ENCODE peak calls at places on chromosomes 16 and 17, in four cellular contexts. One of them, this sample, is unnamed. For H3K4me1, the result is how much of the 10 kb centered on the place peaks cover.

GRCh38 chr17:75812096-75813001 is 27.7 kb downstream of the UNK start:
- DNase-seq in A549: no peak
- DNase-seq in HepG2: no peak
- DNase-seq in tibial nerve: no peak
- DNase-seq in this sample: no peak

GRCh38 chr16:85348921-85349334 is 236.7 kb upstream of the CIBAR2 start:
- DNase-seq in A549: no peak
- DNase-seq in HepG2: no peak
- DNase-seq in tibial nerve: no peak
- DNase-seq in this sample: no peak

GRCh38 chr17:43611230-43611969 is 50.3 kb downstream of the MEOX1 start:
- DNase-seq in A549: no peak
- DNase-seq in HepG2: no peak
- DNase-seq in tibial nerve: no peak
- DNase-seq in this sample: no peak

GRCh38 chr17:59753522-59754467 is 46.3 kb downstream of the VMP1 start:
- DNase-seq in A549: peak
- DNase-seq in HepG2: peak
- DNase-seq in tibial nerve: peak
- DNase-seq in this sample: no peak

GRCh38 chr17:360141-360705 is 7.6 kb upstream of the RPH3AL start:
- DNase-seq in A549: no peak
- DNase-seq in HepG2: no peak
- DNase-seq in tibial nerve: no peak
- DNase-seq in this sample: no peak

GRCh38 chr17:48505788-48506187 is 25.0 kb downstream of the HOXB1 start:
- DNase-seq in A549: peak
- DNase-seq in HepG2: peak
- DNase-seq in tibial nerve: no peak
- DNase-seq in this sample: no peak

GRCh38 chr16:27405546-27406451 is 3.8 kb downstream of the IL21R start:
- DNase-seq in A549: no peak
- DNase-seq in HepG2: no peak
- DNase-seq in tibial nerve: no peak
- DNase-seq in this sample: no peak

GRCh38 chr17:80894726-80895125 is 96.9 kb upstream of the CHMP6 start:
- DNase-seq in A549: no peak
- DNase-seq in HepG2: no peak
- DNase-seq in tibial nerve: no peak
- DNase-seq in this sample: no peak

GRCh38 chr17:49079840-49080663 is 52.5 kb upstream of the B4GALNT2 start:
- DNase-seq in A549: no peak
- DNase-seq in HepG2: peak
- DNase-seq in tibial nerve: no peak
- DNase-seq in this sample: no peak

GRCh38 chr17:10210151-10210574 is 11.8 kb upstream of the GAS7 start:
- DNase-seq in A549: no peak
- DNase-seq in HepG2: no peak
- DNase-seq in tibial nerve: no peak
- DNase-seq in this sample: no peak

GRCh38 chr16:19522369-19523159 is 666 bp upstream of the GDE1 start:
- DNase-seq in A549: no peak
- DNase-seq in HepG2: no peak
- DNase-seq in tibial nerve: no peak
- DNase-seq in this sample: no peak

GRCh38 chr16:19523559-19524355 is at the start of gene CCP110:
- DNase-seq in A549: peak
- DNase-seq in HepG2: peak
- DNase-seq in tibial nerve: peak
- DNase-seq in this sample: peak

GRCh38 chr16:19521471-19522368 is at the start of gene GDE1:
- DNase-seq in A549: peak
- DNase-seq in HepG2: peak
- DNase-seq in tibial nerve: peak
- DNase-seq in this sample: peak

GRCh38 chr16:19524356-19524865 is 669 bp downstream of the CCP110 start:
- DNase-seq in A549: peak
- DNase-seq in HepG2: no peak
- DNase-seq in tibial nerve: no peak
- DNase-seq in this sample: no peak

GRCh38 chr16:19523184-19523558 is 571 bp upstream of the CCP110 start:
- DNase-seq in A549: no peak
- DNase-seq in HepG2: peak
- DNase-seq in tibial nerve: no peak
- DNase-seq in this sample: no peak
- H3K4me1 ChIP-seq in A549: under half
- H3K4me1 ChIP-seq in HepG2: half or more
- H3K4me1 ChIP-seq in tibial nerve: half or more
- H3K4me1 ChIP-seq in this sample: half or more

GRCh38 chr17:72995008-72995656 is 97.4 kb downstream of the SLC39A11 start:
- DNase-seq in A549: no peak
- DNase-seq in HepG2: no peak
- DNase-seq in tibial nerve: no peak
- DNase-seq in this sample: no peak

GRCh38 chr17:72996791-72997190 is 95.7 kb downstream of the SLC39A11 start:
- DNase-seq in A549: no peak
- DNase-seq in HepG2: no peak
- DNase-seq in tibial nerve: no peak
- DNase-seq in this sample: no peak

GRCh38 chr17:72998343-72998742 is 94.1 kb downstream of the SLC39A11 start:
- DNase-seq in A549: no peak
- DNase-seq in HepG2: no peak
- DNase-seq in tibial nerve: no peak
- DNase-seq in this sample: no peak

GRCh38 chr17:73003487-73003886 is 89.0 kb downstream of the SLC39A11 start:
- DNase-seq in A549: no peak
- DNase-seq in HepG2: peak
- DNase-seq in tibial nerve: no peak
- DNase-seq in this sample: no peak

DNA sequence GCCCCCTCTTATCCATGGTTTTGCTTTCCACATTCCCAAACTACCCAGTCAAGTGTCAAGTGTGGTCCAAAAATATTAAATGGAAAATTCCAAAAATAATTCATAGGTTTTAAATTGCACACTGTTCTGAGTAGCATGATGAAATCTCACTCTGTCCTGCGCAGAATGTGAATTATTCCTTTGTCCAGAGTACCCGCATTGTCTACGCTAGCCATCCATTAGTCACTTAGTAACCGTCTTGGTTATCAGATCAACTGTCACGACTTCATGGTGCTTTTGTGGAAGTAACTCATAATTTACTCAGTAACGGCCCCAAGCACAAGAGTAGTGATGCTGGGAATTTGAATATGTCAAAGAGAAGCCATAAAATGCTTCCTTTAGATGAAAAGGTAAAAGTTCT is 94.9 kb downstream of the SLC39A11 start:
- DNase-seq in A549: no peak
- DNase-seq in HepG2: no peak
- DNase-seq in tibial nerve: no peak
- DNase-seq in this sample: no peak
- TF ChIP-seq EP300 in A549: no peak
- TF ChIP-seq EP300 in HepG2: no peak
- TF ChIP-seq EP300 in tibial nerve: no peak
- TF ChIP-seq EP300 in this sample: no peak

DNA sequence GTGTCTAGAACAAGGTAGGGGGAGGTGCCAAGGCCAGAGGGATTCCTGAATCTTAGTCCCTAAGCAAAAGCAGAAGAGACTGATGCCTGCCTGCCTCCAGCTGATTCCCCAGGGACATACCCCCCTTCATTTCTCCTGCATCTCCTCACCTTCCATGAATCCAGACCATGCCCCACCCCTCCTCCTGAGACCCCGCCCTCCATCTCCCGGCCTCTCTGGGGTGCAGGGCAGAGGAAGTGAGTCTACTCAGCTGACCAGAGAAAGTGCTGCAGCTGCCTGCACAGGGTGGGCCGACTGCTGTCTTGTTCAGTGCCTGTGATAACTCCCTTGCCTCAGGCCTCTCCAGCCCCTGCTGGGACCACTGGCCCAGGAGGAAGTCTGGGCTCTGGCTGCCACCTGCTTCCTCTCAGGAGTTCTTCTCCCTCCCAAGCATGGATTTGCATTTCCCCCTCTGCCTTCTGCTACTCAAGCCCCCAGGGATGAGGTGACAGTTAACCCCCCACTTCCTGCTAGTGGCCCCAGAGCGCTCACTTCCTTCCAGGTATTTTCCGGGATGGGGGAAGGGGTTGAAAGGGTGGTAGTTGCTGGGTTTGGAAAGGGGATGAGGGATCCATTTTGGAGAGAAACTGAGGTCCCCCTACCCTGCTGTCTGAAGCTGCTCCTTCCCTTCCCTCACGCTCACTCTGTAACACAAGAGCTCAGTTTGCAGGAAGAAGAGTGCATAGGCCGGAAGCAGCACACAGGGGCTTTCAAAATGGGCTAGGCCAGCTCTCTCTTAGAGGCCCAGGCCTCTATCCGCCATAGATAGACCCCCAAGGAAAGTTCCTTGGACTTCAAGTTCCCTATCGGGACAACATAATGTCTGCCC is 10.5 kb upstream of the TSPOAP1 start:
- DNase-seq in A549: no peak
- DNase-seq in HepG2: peak
- DNase-seq in tibial nerve: no peak
- DNase-seq in this sample: no peak
- TF ChIP-seq POLR2A in A549: no peak
- TF ChIP-seq POLR2A in HepG2: no peak
- TF ChIP-seq POLR2A in tibial nerve: peak
- TF ChIP-seq POLR2A in this sample: no peak

DNA sequence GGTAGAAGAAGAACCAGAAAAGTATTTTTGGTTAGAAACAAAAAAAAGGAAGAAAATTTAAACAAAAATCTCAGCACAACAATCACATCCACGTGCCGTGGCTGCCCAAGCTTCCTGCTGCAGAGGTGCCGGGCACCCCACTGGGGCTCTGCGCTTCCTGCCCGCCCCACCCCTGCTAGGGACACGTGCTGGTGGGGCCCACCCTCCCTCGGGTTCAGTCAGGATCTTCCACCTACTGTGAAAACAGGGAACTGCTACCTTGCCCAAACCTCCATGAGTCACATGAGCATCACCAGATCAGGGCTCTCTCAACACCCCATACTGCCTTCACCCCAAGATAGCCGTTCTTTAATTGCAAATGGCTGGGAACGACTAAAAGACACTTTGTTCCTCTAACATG is 24.4 kb upstream of the CYTH1 start:
- DNase-seq in A549: peak
- DNase-seq in HepG2: no peak
- DNase-seq in tibial nerve: peak
- DNase-seq in this sample: no peak
- H3K4me1 ChIP-seq in A549: under half
- H3K4me1 ChIP-seq in HepG2: under half
- H3K4me1 ChIP-seq in tibial nerve: under half
- H3K4me1 ChIP-seq in this sample: under half

DNA sequence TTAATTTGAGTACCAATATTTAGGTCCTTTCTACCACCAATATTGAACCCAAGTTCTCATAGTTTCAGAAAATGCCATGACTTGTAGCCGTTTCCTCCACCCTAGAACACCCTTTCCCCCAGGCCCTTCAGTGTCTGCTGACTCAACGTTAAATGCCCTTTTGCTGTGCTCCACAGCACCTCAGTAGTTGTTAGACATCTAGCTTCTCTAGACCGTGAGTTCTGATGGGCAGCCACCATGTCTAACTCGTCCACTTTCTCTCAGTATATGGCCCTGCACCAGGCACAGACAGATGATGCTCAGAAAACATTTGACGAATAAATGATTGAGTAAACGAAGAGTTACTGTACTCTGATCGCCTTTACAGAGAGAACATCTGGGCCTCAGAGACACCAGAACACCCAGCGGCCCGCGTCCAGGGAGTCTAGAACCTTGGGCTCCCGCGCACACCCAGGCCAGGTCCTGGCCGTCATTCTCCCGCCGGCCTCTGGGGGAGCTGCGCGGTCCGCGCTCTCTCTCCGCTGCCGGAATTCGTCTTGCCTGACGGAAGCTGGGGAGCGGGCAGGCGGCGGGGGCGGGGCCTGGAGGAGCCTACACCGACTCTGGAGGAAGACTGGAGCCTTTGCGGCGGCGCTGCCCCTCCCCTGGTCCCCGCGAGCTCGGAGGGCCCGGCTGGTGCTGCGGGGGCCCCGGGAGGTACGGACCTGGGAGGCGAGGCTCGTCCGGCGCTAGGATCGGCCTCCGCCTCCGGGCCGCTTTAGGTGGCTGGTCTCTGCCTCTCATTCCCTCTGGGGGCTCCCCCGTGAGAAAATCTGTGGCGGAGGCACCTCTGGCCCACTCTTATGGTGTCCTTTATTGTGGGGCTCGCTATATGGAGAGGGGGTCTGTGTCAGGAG is at the start of gene NKIRAS2:
- DNase-seq in A549: peak
- DNase-seq in HepG2: peak
- DNase-seq in tibial nerve: peak
- DNase-seq in this sample: peak
- TF ChIP-seq EP300 in A549: no peak
- TF ChIP-seq EP300 in HepG2: no peak
- TF ChIP-seq EP300 in tibial nerve: peak
- TF ChIP-seq EP300 in this sample: no peak

This sample was measured in stomach.